ENCODE peak calls at places on chromosomes 12 and 14, in nine cellular contexts. D is CD8-positive, alpha-beta T cell; K is body of pancreas; L is cardiac fibroblast; Z is type B pancreatic cell; G is left ventricle myocardium inferior; O is HFFc6; E is ovary; X is fibroblast of the aortic adventitia. V is an unnamed sample.

GRCh38 chr12:46468159-46468558 is 95.6 kb upstream of the SLC38A2 start:
- DNase-seq in G (peak; percentile 42), L (peak; percentile 90), D (no peak), Z (no peak), E (no peak), K (peak; percentile 20), O (no peak), X (no peak), V (no peak)

GRCh38 chr14:96821501-96821900 is 24.3 kb downstream of the VRK1 start:
- DNase-seq in L (no peak), E (no peak), Z (no peak), K (no peak), O (no peak), D (no peak), X (no peak), G (no peak), V (no peak)

GRCh38 chr12:122028601-122029560 is 7.2 kb downstream of the BCL7A start:
- DNase-seq in G (no peak), Z (no peak), X (no peak), K (no peak), E (no peak), L (no peak), O (no peak), D (no peak), V (no peak)

GRCh38 chr14:21860172-21860571 is 186.6 kb upstream of the OR4E1 start:
- DNase-seq in L (peak; percentile 3), E (no peak), G (no peak), Z (no peak), K (no peak), O (no peak), D (no peak), X (no peak), V (no peak)

GRCh38 chr12:116194935-116195431 is 82.5 kb downstream of the MED13L start:
- DNase-seq in K (no peak), E (no peak), O (no peak), X (no peak), Z (no peak), G (no peak), D (no peak), L (no peak), V (no peak)

GRCh38 chr12:108271951-108272729 is 67.0 kb downstream of the CMKLR1 start:
- DNase-seq in L (no peak), K (no peak), E (no peak), D (no peak), O (no peak), Z (no peak), G (no peak), X (no peak), V (no peak)

GRCh38 chr12:122813310-122813713 is 21.9 kb upstream of the HIP1R start:
- DNase-seq in Z (no peak), D (no peak), G (no peak), O (no peak), E (no peak), K (no peak), L (no peak), X (no peak), V (no peak)

GRCh38 chr14:94680498-94681288 is 68.5 kb downstream of the SERPINA3 start:
- DNase-seq in D (no peak), O (no peak), L (no peak), X (no peak), E (no peak), K (no peak), G (no peak), Z (peak; percentile 8), V (no peak)

GRCh38 chr14:58331111-58331510 is 32.8 kb downstream of the ARID4A start:
- DNase-seq in O (peak; percentile 89), X (peak; percentile 98), D (peak; percentile 91), Z (peak; percentile 83), E (peak; percentile 81), L (peak; percentile 99), K (peak; percentile 95), G (peak; percentile 79), V (peak; percentile 93)

GRCh38 chr14:25006031-25006430 is 43.9 kb downstream of the STXBP6 start:
- DNase-seq in G (no peak), E (no peak), K (no peak), D (no peak), O (no peak), L (no peak), Z (no peak), X (no peak), V (no peak)

GRCh38 chr12:69519871-69520270 is 49.7 kb downstream of the FRS2 start:
- DNase-seq in K (no peak), X (no peak), Z (no peak), G (no peak), D (no peak), O (peak; percentile 71), L (no peak), E (no peak), V (no peak)

GRCh38 chr12:119938049-119938667 is 50.9 kb upstream of the BICDL1 start:
- DNase-seq in E (no peak), D (peak; percentile 79), L (peak; percentile 65), X (peak; percentile 72), G (peak; percentile 17), K (peak; percentile 49), O (peak; percentile 30), Z (no peak), V (peak; percentile 45)
- TF ChIP-seq CTCF in E (no peak), D (peak; percentile 75), L (peak; percentile 84), X (peak; percentile 90), G (peak; percentile 90), K (peak; percentile 63), O (peak; percentile 92), Z (peak; percentile 93), V (peak; percentile 90)

DNA sequence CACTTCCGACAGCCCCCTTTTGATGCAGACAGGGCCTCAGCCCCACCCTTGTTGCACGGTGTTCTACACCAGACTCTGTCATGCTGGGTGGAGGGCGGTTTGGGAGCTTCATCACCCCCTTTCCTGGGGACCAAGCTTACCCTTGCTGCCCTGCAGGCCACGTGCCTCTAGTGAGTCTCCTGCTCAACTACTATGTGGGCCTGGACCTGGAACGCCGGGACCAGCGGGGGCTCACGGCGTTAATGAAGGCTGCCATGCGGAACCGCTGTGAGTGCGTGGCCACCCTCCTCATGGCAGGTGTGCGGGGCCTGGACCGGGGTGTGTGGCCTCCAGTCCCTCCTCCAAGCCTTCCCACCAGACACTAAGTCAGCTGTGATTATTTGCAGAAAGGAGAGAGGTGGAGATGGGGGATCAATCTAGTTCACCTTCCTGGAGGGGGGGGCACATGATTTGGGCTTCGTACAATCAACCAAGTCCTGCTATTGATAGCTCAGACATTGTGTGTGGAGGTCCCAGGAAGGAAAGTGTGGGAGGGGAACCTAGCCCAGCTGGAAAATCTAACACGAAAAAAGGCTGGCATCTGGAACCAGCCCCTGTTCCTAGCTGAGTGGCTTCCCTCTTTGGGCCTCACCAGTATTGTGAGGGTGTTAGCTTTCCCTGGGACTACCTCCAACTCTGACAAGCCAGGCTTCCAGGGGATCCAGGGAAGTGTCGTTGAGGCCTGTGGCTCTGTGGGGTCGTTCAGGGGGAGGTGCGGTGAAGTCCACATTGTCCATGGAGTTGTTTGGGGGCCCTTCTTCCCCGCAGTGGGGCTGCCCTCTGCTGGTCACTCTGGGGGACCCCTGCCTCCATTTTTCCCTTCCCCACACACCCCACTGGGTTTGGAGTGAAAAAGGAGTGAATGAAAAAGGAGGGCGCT is 1.6 kb downstream of the ANKRD33 start:
- DNase-seq in G (no peak), X (no peak), O (no peak), L (peak; percentile 46), Z (no peak), E (no peak), K (no peak), D (no peak), V (no peak)
- TF ChIP-seq CTCF in G (peak; percentile 13), X (peak; percentile 16), O (peak; percentile 70), L (peak; percentile 3), Z (no peak), E (no peak), K (no peak), D (no peak), V (peak; percentile 29)

DNA sequence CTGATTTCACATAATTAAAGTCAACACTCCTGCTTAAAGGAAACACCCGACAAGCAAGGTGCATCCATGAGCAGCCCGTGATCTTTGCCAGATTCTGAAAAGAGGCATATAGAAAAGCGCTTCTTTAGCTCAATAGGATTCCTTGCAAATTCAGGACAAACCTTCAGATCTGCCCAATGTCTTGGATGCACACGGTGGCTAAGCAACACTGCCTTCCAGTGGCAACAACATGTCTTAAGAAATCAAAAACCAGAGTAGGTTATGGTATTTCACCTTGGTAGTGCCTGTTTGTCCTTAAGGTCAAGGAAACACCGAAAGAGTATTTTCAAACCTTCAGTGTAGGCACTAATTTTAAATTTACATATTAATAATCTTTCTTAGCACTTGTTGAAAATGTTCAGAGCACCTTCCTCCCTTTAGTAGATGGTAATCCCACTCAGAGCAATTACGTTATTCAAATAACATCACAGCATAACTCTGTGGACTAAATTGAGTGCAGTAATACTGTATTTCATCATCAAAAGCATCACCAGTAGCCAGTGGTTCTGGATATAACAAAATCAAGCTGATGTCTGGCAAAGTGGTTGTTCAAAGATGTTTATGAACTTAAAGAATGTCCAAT is 58.0 kb upstream of the CDKN3 start:
- DNase-seq in G (no peak), D (no peak), X (peak; percentile 75), Z (no peak), E (no peak), K (no peak), O (peak; percentile 18), L (peak; percentile 81), V (peak; percentile 58)
- TF ChIP-seq CTCF in G (no peak), D (no peak), X (peak; percentile 64), Z (peak; percentile 67), E (no peak), K (no peak), O (peak; percentile 77), L (peak; percentile 54), V (peak; percentile 76)

DNA sequence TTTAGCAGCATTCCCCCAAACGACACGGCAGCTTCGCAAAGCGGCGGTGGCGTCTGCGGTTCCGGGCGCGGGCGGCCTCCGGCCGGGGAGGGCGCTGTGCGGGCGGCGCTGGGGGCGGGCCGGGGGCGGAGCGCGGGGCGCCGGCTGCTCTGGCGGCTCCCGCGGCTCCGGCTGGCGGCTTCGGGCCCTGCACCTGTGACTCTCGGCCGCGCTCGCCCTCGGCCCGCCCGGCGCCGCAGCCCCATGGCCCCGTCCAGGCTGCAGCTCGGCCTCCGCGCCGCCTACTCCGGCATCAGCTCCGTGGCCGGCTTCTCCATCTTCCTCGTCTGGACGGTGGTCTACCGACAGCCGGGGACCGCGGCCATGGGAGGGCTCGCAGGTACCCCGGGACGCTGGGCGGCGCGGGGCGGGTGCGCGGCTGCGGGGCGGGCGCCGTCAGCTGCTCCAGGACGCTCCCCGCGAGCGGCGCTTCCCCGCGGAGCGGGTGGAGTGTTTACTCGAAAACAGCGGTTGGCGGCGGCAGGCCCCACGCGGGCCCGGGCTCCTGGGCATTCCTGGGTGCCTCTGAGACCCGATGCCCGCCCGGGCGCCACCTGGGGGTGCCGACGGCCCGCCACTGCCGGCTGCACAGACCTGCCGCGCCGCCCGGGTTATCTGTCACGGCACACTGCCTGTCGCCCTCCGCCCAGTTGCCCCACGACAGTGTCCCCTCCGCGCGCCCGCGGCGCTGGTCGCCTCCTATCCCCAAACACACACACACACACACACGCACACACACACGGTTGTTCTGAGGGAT is at the start of gene SLC48A1:
- DNase-seq in D (peak; percentile 85), X (peak; percentile 44), K (peak; percentile 84), G (peak; percentile 80), Z (peak; percentile 85), O (peak; percentile 24), E (peak; percentile 73), L (peak; percentile 64), V (peak; percentile 56)
- TF ChIP-seq CTCF in D (no peak), X (peak; percentile 34), K (peak; percentile 73), G (peak; percentile 54), Z (peak; percentile 21), O (peak; percentile 21), E (no peak), L (peak; percentile 20), V (no peak)

V was measured in AG10803.